ENCODE peak calls at places on chromosomes 6 and 20, in nine cellular contexts. One of them, this sample, is unnamed.

GRCh38 chr6:148431413-148431812 is 88.8 kb downstream of the SASH1 start:
- DNase-seq in activated T-cell treated with anti-CD3 and anti-CD28 coated beads for 24 hours: no peak
- DNase-seq in midbrain: no peak
- DNase-seq in skeletal muscle cell: no peak
- DNase-seq in frontal cortex: no peak
- DNase-seq in HCT116: no peak
- DNase-seq in RPMI7951: no peak
- DNase-seq in GM19239: no peak
- DNase-seq in stimulated activated CD8-positive, alpha-beta memory T cell treated with anti-CD3 and anti-CD28 coated beads, Interleukin-15, amount 100 ng/mL, for 1 hour: no peak
- DNase-seq in this sample: no peak

GRCh38 chr6:41586564-41586963 is 40.4 kb downstream of the FOXP4 start:
- DNase-seq in activated T-cell treated with anti-CD3 and anti-CD28 coated beads for 24 hours: no peak
- DNase-seq in midbrain: no peak
- DNase-seq in skeletal muscle cell: no peak
- DNase-seq in frontal cortex: no peak
- DNase-seq in HCT116: no peak
- DNase-seq in RPMI7951: no peak
- DNase-seq in GM19239: no peak
- DNase-seq in stimulated activated CD8-positive, alpha-beta memory T cell treated with anti-CD3 and anti-CD28 coated beads, Interleukin-15, amount 100 ng/mL, for 1 hour: no peak
- DNase-seq in this sample: no peak

GRCh38 chr6:24522821-24523175 is 28.0 kb downstream of the ALDH5A1 start:
- DNase-seq in activated T-cell treated with anti-CD3 and anti-CD28 coated beads for 24 hours: no peak
- DNase-seq in midbrain: no peak
- DNase-seq in skeletal muscle cell: no peak
- DNase-seq in frontal cortex: no peak
- DNase-seq in HCT116: no peak
- DNase-seq in RPMI7951: no peak
- DNase-seq in GM19239: no peak
- DNase-seq in stimulated activated CD8-positive, alpha-beta memory T cell treated with anti-CD3 and anti-CD28 coated beads, Interleukin-15, amount 100 ng/mL, for 1 hour: no peak
- DNase-seq in this sample: no peak

GRCh38 chr6:12371641-12372146 is 81.5 kb downstream of the EDN1 start:
- DNase-seq in activated T-cell treated with anti-CD3 and anti-CD28 coated beads for 24 hours: no peak
- DNase-seq in midbrain: no peak
- DNase-seq in skeletal muscle cell: no peak
- DNase-seq in frontal cortex: no peak
- DNase-seq in HCT116: no peak
- DNase-seq in RPMI7951: no peak
- DNase-seq in GM19239: no peak
- DNase-seq in stimulated activated CD8-positive, alpha-beta memory T cell treated with anti-CD3 and anti-CD28 coated beads, Interleukin-15, amount 100 ng/mL, for 1 hour: no peak
- DNase-seq in this sample: no peak

GRCh38 chr20:17650816-17651760 is 31.0 kb downstream of the RRBP1 start:
- DNase-seq in activated T-cell treated with anti-CD3 and anti-CD28 coated beads for 24 hours: no peak
- DNase-seq in midbrain: no peak
- DNase-seq in skeletal muscle cell: no peak
- DNase-seq in frontal cortex: no peak
- DNase-seq in HCT116: no peak
- DNase-seq in RPMI7951: no peak
- DNase-seq in GM19239: no peak
- DNase-seq in stimulated activated CD8-positive, alpha-beta memory T cell treated with anti-CD3 and anti-CD28 coated beads, Interleukin-15, amount 100 ng/mL, for 1 hour: no peak
- DNase-seq in this sample: no peak

GRCh38 chr6:12941422-12941821 is 224.9 kb downstream of the PHACTR1 start:
- DNase-seq in activated T-cell treated with anti-CD3 and anti-CD28 coated beads for 24 hours: no peak
- DNase-seq in midbrain: no peak
- DNase-seq in skeletal muscle cell: no peak
- DNase-seq in frontal cortex: no peak
- DNase-seq in HCT116: no peak
- DNase-seq in RPMI7951: peak; percentile 18
- DNase-seq in GM19239: no peak
- DNase-seq in stimulated activated CD8-positive, alpha-beta memory T cell treated with anti-CD3 and anti-CD28 coated beads, Interleukin-15, amount 100 ng/mL, for 1 hour: no peak
- DNase-seq in this sample: no peak

GRCh38 chr6:46757206-46757564 is 10.5 kb downstream of the ANKRD66 start:
- DNase-seq in activated T-cell treated with anti-CD3 and anti-CD28 coated beads for 24 hours: no peak
- DNase-seq in midbrain: no peak
- DNase-seq in skeletal muscle cell: no peak
- DNase-seq in frontal cortex: no peak
- DNase-seq in HCT116: no peak
- DNase-seq in RPMI7951: no peak
- DNase-seq in GM19239: no peak
- DNase-seq in stimulated activated CD8-positive, alpha-beta memory T cell treated with anti-CD3 and anti-CD28 coated beads, Interleukin-15, amount 100 ng/mL, for 1 hour: no peak
- DNase-seq in this sample: no peak

GRCh38 chr6:90646936-90647335 is 60.1 kb upstream of the MAP3K7 start:
- DNase-seq in activated T-cell treated with anti-CD3 and anti-CD28 coated beads for 24 hours: no peak
- DNase-seq in midbrain: no peak
- DNase-seq in skeletal muscle cell: no peak
- DNase-seq in frontal cortex: no peak
- DNase-seq in HCT116: no peak
- DNase-seq in RPMI7951: no peak
- DNase-seq in GM19239: no peak
- DNase-seq in stimulated activated CD8-positive, alpha-beta memory T cell treated with anti-CD3 and anti-CD28 coated beads, Interleukin-15, amount 100 ng/mL, for 1 hour: no peak
- DNase-seq in this sample: no peak

GRCh38 chr6:31202259-31203166 is 32.0 kb upstream of the POU5F1 start:
- DNase-seq in activated T-cell treated with anti-CD3 and anti-CD28 coated beads for 24 hours: no peak
- DNase-seq in midbrain: no peak
- DNase-seq in skeletal muscle cell: no peak
- DNase-seq in frontal cortex: no peak
- DNase-seq in HCT116: no peak
- DNase-seq in RPMI7951: no peak
- DNase-seq in GM19239: no peak
- DNase-seq in stimulated activated CD8-positive, alpha-beta memory T cell treated with anti-CD3 and anti-CD28 coated beads, Interleukin-15, amount 100 ng/mL, for 1 hour: no peak
- DNase-seq in this sample: no peak

GRCh38 chr6:98777762-98778161 is 56.6 kb upstream of the POU3F2 start:
- DNase-seq in activated T-cell treated with anti-CD3 and anti-CD28 coated beads for 24 hours: no peak
- DNase-seq in midbrain: no peak
- DNase-seq in skeletal muscle cell: no peak
- DNase-seq in frontal cortex: no peak
- DNase-seq in HCT116: no peak
- DNase-seq in RPMI7951: no peak
- DNase-seq in GM19239: peak; percentile 40
- DNase-seq in stimulated activated CD8-positive, alpha-beta memory T cell treated with anti-CD3 and anti-CD28 coated beads, Interleukin-15, amount 100 ng/mL, for 1 hour: no peak
- DNase-seq in this sample: no peak

GRCh38 chr6:43767553-43768505 is 2.2 kb upstream of the VEGFA start:
- DNase-seq in activated T-cell treated with anti-CD3 and anti-CD28 coated beads for 24 hours: no peak
- DNase-seq in midbrain: no peak
- DNase-seq in skeletal muscle cell: no peak
- DNase-seq in frontal cortex: no peak
- DNase-seq in HCT116: no peak
- DNase-seq in RPMI7951: no peak
- DNase-seq in GM19239: no peak
- DNase-seq in stimulated activated CD8-positive, alpha-beta memory T cell treated with anti-CD3 and anti-CD28 coated beads, Interleukin-15, amount 100 ng/mL, for 1 hour: no peak
- DNase-seq in this sample: no peak

GRCh38 chr6:34836008-34836407 is 44.1 kb downstream of the BLTP3A start:
- DNase-seq in activated T-cell treated with anti-CD3 and anti-CD28 coated beads for 24 hours: no peak
- DNase-seq in midbrain: no peak
- DNase-seq in skeletal muscle cell: no peak
- DNase-seq in frontal cortex: no peak
- DNase-seq in HCT116: no peak
- DNase-seq in RPMI7951: no peak
- DNase-seq in GM19239: no peak
- DNase-seq in stimulated activated CD8-positive, alpha-beta memory T cell treated with anti-CD3 and anti-CD28 coated beads, Interleukin-15, amount 100 ng/mL, for 1 hour: no peak
- DNase-seq in this sample: no peak

GRCh38 chr6:37077459-37078296 is 72.2 kb downstream of the FGD2 start:
- DNase-seq in activated T-cell treated with anti-CD3 and anti-CD28 coated beads for 24 hours: no peak
- DNase-seq in midbrain: no peak
- DNase-seq in skeletal muscle cell: peak; percentile 86
- DNase-seq in frontal cortex: no peak
- DNase-seq in HCT116: no peak
- DNase-seq in RPMI7951: peak; percentile 98
- DNase-seq in GM19239: no peak
- DNase-seq in stimulated activated CD8-positive, alpha-beta memory T cell treated with anti-CD3 and anti-CD28 coated beads, Interleukin-15, amount 100 ng/mL, for 1 hour: no peak
- DNase-seq in this sample: no peak

GRCh38 chr6:122651604-122652003 is 41.4 kb downstream of the PKIB start:
- DNase-seq in activated T-cell treated with anti-CD3 and anti-CD28 coated beads for 24 hours: no peak
- DNase-seq in midbrain: no peak
- DNase-seq in skeletal muscle cell: no peak
- DNase-seq in frontal cortex: no peak
- DNase-seq in HCT116: no peak
- DNase-seq in RPMI7951: no peak
- DNase-seq in GM19239: no peak
- DNase-seq in stimulated activated CD8-positive, alpha-beta memory T cell treated with anti-CD3 and anti-CD28 coated beads, Interleukin-15, amount 100 ng/mL, for 1 hour: no peak
- DNase-seq in this sample: no peak

GRCh38 chr20:15867899-15868298 is 705.3 kb downstream of the KIF16B start:
- DNase-seq in activated T-cell treated with anti-CD3 and anti-CD28 coated beads for 24 hours: no peak
- DNase-seq in midbrain: no peak
- DNase-seq in skeletal muscle cell: no peak
- DNase-seq in frontal cortex: no peak
- DNase-seq in HCT116: no peak
- DNase-seq in RPMI7951: no peak
- DNase-seq in GM19239: no peak
- DNase-seq in stimulated activated CD8-positive, alpha-beta memory T cell treated with anti-CD3 and anti-CD28 coated beads, Interleukin-15, amount 100 ng/mL, for 1 hour: no peak
- DNase-seq in this sample: no peak

GRCh38 chr6:4703367-4703766 is 72.8 kb upstream of the CDYL start:
- DNase-seq in activated T-cell treated with anti-CD3 and anti-CD28 coated beads for 24 hours: no peak
- DNase-seq in midbrain: no peak
- DNase-seq in skeletal muscle cell: no peak
- DNase-seq in frontal cortex: no peak
- DNase-seq in HCT116: no peak
- DNase-seq in RPMI7951: no peak
- DNase-seq in GM19239: no peak
- DNase-seq in stimulated activated CD8-positive, alpha-beta memory T cell treated with anti-CD3 and anti-CD28 coated beads, Interleukin-15, amount 100 ng/mL, for 1 hour: no peak
- DNase-seq in this sample: no peak

GRCh38 chr20:5835234-5835845 is 85.1 kb downstream of the SHLD1 start:
- DNase-seq in activated T-cell treated with anti-CD3 and anti-CD28 coated beads for 24 hours: no peak
- DNase-seq in midbrain: no peak
- DNase-seq in skeletal muscle cell: no peak
- DNase-seq in frontal cortex: no peak
- DNase-seq in HCT116: no peak
- DNase-seq in RPMI7951: peak; percentile 80
- DNase-seq in GM19239: no peak
- DNase-seq in stimulated activated CD8-positive, alpha-beta memory T cell treated with anti-CD3 and anti-CD28 coated beads, Interleukin-15, amount 100 ng/mL, for 1 hour: no peak
- DNase-seq in this sample: no peak

GRCh38 chr20:32325706-32326506 is 32.2 kb upstream of the ASXL1 start:
- DNase-seq in activated T-cell treated with anti-CD3 and anti-CD28 coated beads for 24 hours: no peak
- DNase-seq in midbrain: no peak
- DNase-seq in skeletal muscle cell: peak; percentile 49
- DNase-seq in frontal cortex: no peak
- DNase-seq in HCT116: peak; percentile 51
- DNase-seq in RPMI7951: peak; percentile 92
- DNase-seq in GM19239: no peak
- DNase-seq in stimulated activated CD8-positive, alpha-beta memory T cell treated with anti-CD3 and anti-CD28 coated beads, Interleukin-15, amount 100 ng/mL, for 1 hour: no peak
- DNase-seq in this sample: no peak

GRCh38 chr6:154370545-154370944 is 13.9 kb upstream of the IPCEF1 start:
- DNase-seq in activated T-cell treated with anti-CD3 and anti-CD28 coated beads for 24 hours: no peak
- DNase-seq in midbrain: peak; percentile 39
- DNase-seq in skeletal muscle cell: no peak
- DNase-seq in frontal cortex: peak; percentile 28
- DNase-seq in HCT116: peak; percentile 18
- DNase-seq in RPMI7951: peak; percentile 66
- DNase-seq in GM19239: no peak
- DNase-seq in stimulated activated CD8-positive, alpha-beta memory T cell treated with anti-CD3 and anti-CD28 coated beads, Interleukin-15, amount 100 ng/mL, for 1 hour: no peak
- DNase-seq in this sample: no peak

GRCh38 chr6:167093922-167094432 is 28.9 kb upstream of the CCR6 start:
- DNase-seq in activated T-cell treated with anti-CD3 and anti-CD28 coated beads for 24 hours: peak; percentile 51
- DNase-seq in midbrain: no peak
- DNase-seq in skeletal muscle cell: no peak
- DNase-seq in frontal cortex: no peak
- DNase-seq in HCT116: no peak
- DNase-seq in RPMI7951: no peak
- DNase-seq in GM19239: no peak
- DNase-seq in stimulated activated CD8-positive, alpha-beta memory T cell treated with anti-CD3 and anti-CD28 coated beads, Interleukin-15, amount 100 ng/mL, for 1 hour: peak; percentile 35
- DNase-seq in this sample: no peak

GRCh38 chr20:12056836-12057235 is 139.1 kb downstream of the BTBD3 start:
- DNase-seq in activated T-cell treated with anti-CD3 and anti-CD28 coated beads for 24 hours: no peak
- DNase-seq in midbrain: no peak
- DNase-seq in skeletal muscle cell: no peak
- DNase-seq in frontal cortex: no peak
- DNase-seq in HCT116: no peak
- DNase-seq in RPMI7951: no peak
- DNase-seq in GM19239: no peak
- DNase-seq in stimulated activated CD8-positive, alpha-beta memory T cell treated with anti-CD3 and anti-CD28 coated beads, Interleukin-15, amount 100 ng/mL, for 1 hour: no peak
- DNase-seq in this sample: no peak

GRCh38 chr6:169961772-169962561 is 210.5 kb downstream of the ERMARD start:
- DNase-seq in activated T-cell treated with anti-CD3 and anti-CD28 coated beads for 24 hours: no peak
- DNase-seq in midbrain: peak; percentile 10
- DNase-seq in skeletal muscle cell: no peak
- DNase-seq in frontal cortex: no peak
- DNase-seq in HCT116: no peak
- DNase-seq in RPMI7951: no peak
- DNase-seq in GM19239: no peak
- DNase-seq in stimulated activated CD8-positive, alpha-beta memory T cell treated with anti-CD3 and anti-CD28 coated beads, Interleukin-15, amount 100 ng/mL, for 1 hour: no peak
- DNase-seq in this sample: no peak

GRCh38 chr6:26250806-26251075 is 114.3 kb upstream of the BTN3A2 start:
- DNase-seq in activated T-cell treated with anti-CD3 and anti-CD28 coated beads for 24 hours: no peak
- DNase-seq in midbrain: no peak
- DNase-seq in skeletal muscle cell: no peak
- DNase-seq in frontal cortex: no peak
- DNase-seq in HCT116: no peak
- DNase-seq in RPMI7951: no peak
- DNase-seq in GM19239: no peak
- DNase-seq in stimulated activated CD8-positive, alpha-beta memory T cell treated with anti-CD3 and anti-CD28 coated beads, Interleukin-15, amount 100 ng/mL, for 1 hour: no peak
- DNase-seq in this sample: no peak

GRCh38 chr6:79869600-79870084 is 77.7 kb downstream of the ELOVL4 start:
- DNase-seq in activated T-cell treated with anti-CD3 and anti-CD28 coated beads for 24 hours: peak; percentile 79
- DNase-seq in midbrain: peak; percentile 80
- DNase-seq in skeletal muscle cell: no peak
- DNase-seq in frontal cortex: peak; percentile 29
- DNase-seq in HCT116: peak; percentile 67
- DNase-seq in RPMI7951: peak; percentile 70
- DNase-seq in GM19239: peak; percentile 67
- DNase-seq in stimulated activated CD8-positive, alpha-beta memory T cell treated with anti-CD3 and anti-CD28 coated beads, Interleukin-15, amount 100 ng/mL, for 1 hour: peak; percentile 64
- DNase-seq in this sample: peak; percentile 23

GRCh38 chr6:24188571-24188970 is 62.6 kb downstream of the NRSN1 start:
- DNase-seq in activated T-cell treated with anti-CD3 and anti-CD28 coated beads for 24 hours: no peak
- DNase-seq in midbrain: no peak
- DNase-seq in skeletal muscle cell: no peak
- DNase-seq in frontal cortex: no peak
- DNase-seq in HCT116: no peak
- DNase-seq in RPMI7951: no peak
- DNase-seq in GM19239: no peak
- DNase-seq in stimulated activated CD8-positive, alpha-beta memory T cell treated with anti-CD3 and anti-CD28 coated beads, Interleukin-15, amount 100 ng/mL, for 1 hour: no peak
- DNase-seq in this sample: no peak

GRCh38 chr20:48760403-48760889 is 67.4 kb downstream of the PREX1 start:
- DNase-seq in activated T-cell treated with anti-CD3 and anti-CD28 coated beads for 24 hours: peak; percentile 55
- DNase-seq in midbrain: peak; percentile 32
- DNase-seq in skeletal muscle cell: no peak
- DNase-seq in frontal cortex: no peak
- DNase-seq in HCT116: no peak
- DNase-seq in RPMI7951: peak; percentile 32
- DNase-seq in GM19239: peak; percentile 53
- DNase-seq in stimulated activated CD8-positive, alpha-beta memory T cell treated with anti-CD3 and anti-CD28 coated beads, Interleukin-15, amount 100 ng/mL, for 1 hour: peak; percentile 41
- DNase-seq in this sample: no peak

GRCh38 chr20:5400164-5400762 is 83.5 kb upstream of the PROKR2 start:
- DNase-seq in activated T-cell treated with anti-CD3 and anti-CD28 coated beads for 24 hours: no peak
- DNase-seq in midbrain: no peak
- DNase-seq in skeletal muscle cell: no peak
- DNase-seq in frontal cortex: no peak
- DNase-seq in HCT116: no peak
- DNase-seq in RPMI7951: peak; percentile 50
- DNase-seq in GM19239: no peak
- DNase-seq in stimulated activated CD8-positive, alpha-beta memory T cell treated with anti-CD3 and anti-CD28 coated beads, Interleukin-15, amount 100 ng/mL, for 1 hour: no peak
- DNase-seq in this sample: no peak

GRCh38 chr20:454951-455350 is 7.4 kb downstream of the TBC1D20 start:
- DNase-seq in activated T-cell treated with anti-CD3 and anti-CD28 coated beads for 24 hours: no peak
- DNase-seq in midbrain: no peak
- DNase-seq in skeletal muscle cell: no peak
- DNase-seq in frontal cortex: no peak
- DNase-seq in HCT116: no peak
- DNase-seq in RPMI7951: no peak
- DNase-seq in GM19239: no peak
- DNase-seq in stimulated activated CD8-positive, alpha-beta memory T cell treated with anti-CD3 and anti-CD28 coated beads, Interleukin-15, amount 100 ng/mL, for 1 hour: no peak
- DNase-seq in this sample: no peak

GRCh38 chr20:20463933-20464374 is 96.0 kb downstream of the INSM1 start:
- DNase-seq in activated T-cell treated with anti-CD3 and anti-CD28 coated beads for 24 hours: no peak
- DNase-seq in midbrain: peak; percentile 58
- DNase-seq in skeletal muscle cell: no peak
- DNase-seq in frontal cortex: no peak
- DNase-seq in HCT116: no peak
- DNase-seq in RPMI7951: no peak
- DNase-seq in GM19239: no peak
- DNase-seq in stimulated activated CD8-positive, alpha-beta memory T cell treated with anti-CD3 and anti-CD28 coated beads, Interleukin-15, amount 100 ng/mL, for 1 hour: no peak
- DNase-seq in this sample: no peak

GRCh38 chr20:35511814-35512420 is 17.5 kb downstream of the C20orf173 start:
- DNase-seq in activated T-cell treated with anti-CD3 and anti-CD28 coated beads for 24 hours: no peak
- DNase-seq in midbrain: peak; percentile 25
- DNase-seq in skeletal muscle cell: no peak
- DNase-seq in frontal cortex: peak; percentile 21
- DNase-seq in HCT116: no peak
- DNase-seq in RPMI7951: peak; percentile 55
- DNase-seq in GM19239: no peak
- DNase-seq in stimulated activated CD8-positive, alpha-beta memory T cell treated with anti-CD3 and anti-CD28 coated beads, Interleukin-15, amount 100 ng/mL, for 1 hour: no peak
- DNase-seq in this sample: no peak

GRCh38 chr6:96749891-96750290 is 87.4 kb downstream of the GPR63 start:
- DNase-seq in activated T-cell treated with anti-CD3 and anti-CD28 coated beads for 24 hours: no peak
- DNase-seq in midbrain: no peak
- DNase-seq in skeletal muscle cell: no peak
- DNase-seq in frontal cortex: no peak
- DNase-seq in HCT116: no peak
- DNase-seq in RPMI7951: no peak
- DNase-seq in GM19239: no peak
- DNase-seq in stimulated activated CD8-positive, alpha-beta memory T cell treated with anti-CD3 and anti-CD28 coated beads, Interleukin-15, amount 100 ng/mL, for 1 hour: no peak
- DNase-seq in this sample: no peak

This sample was measured in non-pigmented ciliary epithelial cell.